ENCODE peak calls at places on chromosomes 16 and 17, in four cellular contexts. H, Q, M and X are unnamed samples.
A peak's percentile ranks its signal among the peaks of the same experiment; 100 is the strongest.

GRCh38 chr16:84914273-84914672 is 94.5 kb downstream of the CRISPLD2 start:
- DNase-seq in Q (no peak), M (no peak), H (no peak), X (no peak)

GRCh38 chr16:27253526-27253930 is 15.0 kb downstream of the NSMCE1 start:
- DNase-seq in M (no peak), Q (no peak), H (no peak), X (no peak)

GRCh38 chr16:84836234-84836647 is 16.5 kb downstream of the CRISPLD2 start:
- DNase-seq in H (no peak), Q (no peak), M (no peak), X (peak; percentile 50)

GRCh38 chr16:56357291-56357764 is 68.0 kb downstream of the AMFR start:
- DNase-seq in M (no peak), H (no peak), Q (no peak), X (peak; percentile 42)

GRCh38 chr16:80369559-80369958 is 171.2 kb upstream of the DYNLRB2 start:
- DNase-seq in M (no peak), Q (no peak), H (no peak), X (no peak)

GRCh38 chr17:7781467-7781866 is 52.5 kb upstream of the KDM6B start:
- DNase-seq in Q (no peak), M (no peak), H (no peak), X (no peak)

GRCh38 chr16:57186630-57187507 is 740 bp downstream of the RSPRY1 start:
- DNase-seq in M (no peak), H (no peak), Q (no peak), X (no peak)

GRCh38 chr17:8282345-8282744 is 6.1 kb upstream of the RANGRF start:
- DNase-seq in M (no peak), Q (no peak), H (no peak), X (no peak)

GRCh38 chr17:81435636-81436293 is 40.5 kb downstream of the BAHCC1 start:
- DNase-seq in Q (no peak), M (no peak), H (no peak), X (no peak)

GRCh38 chr17:75910699-75911098 is 6.0 kb upstream of the MRPL38 start:
- DNase-seq in H (no peak), Q (no peak), M (peak; percentile 67), X (no peak)

GRCh38 chr17:81328925-81329278 is 33.8 kb upstream of the SLC38A10 start:
- DNase-seq in H (no peak), Q (no peak), M (no peak), X (no peak)

GRCh38 chr17:46053911-46054534 is 55.0 kb downstream of the STH start:
- DNase-seq in M (no peak), Q (no peak), H (no peak), X (no peak)

GRCh38 chr16:46862555-46863447 is 21.4 kb upstream of the GPT2 start:
- DNase-seq in M (no peak), Q (no peak), H (no peak), X (no peak)

GRCh38 chr17:37671813-37672544 is 28.7 kb upstream of the DDX52 start:
- DNase-seq in M (no peak), H (no peak), Q (no peak), X (no peak)

GRCh38 chr17:12719948-12720347 is 54.3 kb downstream of the MYOCD start:
- DNase-seq in H (no peak), Q (no peak), M (no peak), X (no peak)

GRCh38 chr17:42537156-42537805 is 1.2 kb downstream of the NAGLU start:
- DNase-seq in M (peak; percentile 65), Q (no peak), H (no peak), X (no peak)

GRCh38 chr17:71361691-71362450 is 758.9 kb upstream of the SOX9 start:
- DNase-seq in H (no peak), M (no peak), Q (no peak), X (no peak)

GRCh38 chr16:51151951-51152663 is 1.0 kb upstream of the SALL1 start:
- DNase-seq in M (no peak), H (no peak), Q (no peak), X (no peak)

GRCh38 chr17:1216209-1216937 is 36.6 kb upstream of the ABR start:
- DNase-seq in H (no peak), Q (no peak), M (no peak), X (no peak)

GRCh38 chr17:55237826-55238196 is 26.9 kb upstream of the HLF start:
- DNase-seq in M (no peak), H (no peak), Q (no peak), X (no peak)

GRCh38 chr16:50297301-50298074 is 31.1 kb downstream of the ADCY7 start:
- DNase-seq in Q (no peak), M (peak; percentile 48), H (no peak), X (peak; percentile 34)